ENCODE peak calls at places on chromosomes 13 and 19, in six cellular contexts. Q is WTC11; P is memory B cell; O is HTR-8/SVneo; C is stimulated activated CD8-positive, alpha-beta memory T cell treated with anti-CD3 and anti-CD28 coated beads, Interleukin-4, amount 100 ng/mL, for 1 hour; J is stimulated activated naive B cell treated with anti-CD40 and anti-IgM and Interleukin-4, amounts not matched to agents 10 μg/mL and 1 μg/mL and 100 μg/mL, for 72 hours. M is an unnamed sample.

GRCh38 chr13:60139272-60139671 is 24.5 kb downstream of the DIAPH3 start:
- DNase-seq in Q (no peak), P (no peak), O (no peak), C (no peak), J (no peak), M (no peak)

GRCh38 chr19:18435185-18435841 is 2.6 kb downstream of the ISYNA1 start:
- DNase-seq in Q (no peak), P (no peak), O (no peak), C (no peak), J (no peak), M (no peak)

GRCh38 chr19:5960005-5961001 is 17.6 kb downstream of the RANBP3 start:
- DNase-seq in Q (no peak), P (no peak), O (no peak), C (no peak), J (no peak), M (no peak)

GRCh38 chr13:77872995-77873394 is 45.6 kb downstream of the EDNRB start:
- DNase-seq in Q (no peak), P (no peak), O (no peak), C (no peak), J (no peak), M (no peak)

GRCh38 chr13:77492982-77493381 is 42.5 kb upstream of the SCEL start:
- DNase-seq in Q (no peak), P (no peak), O (no peak), C (no peak), J (no peak), M (peak)

GRCh38 chr13:38530492-38530891 is 156.4 kb upstream of the FREM2 start:
- DNase-seq in Q (no peak), P (no peak), O (no peak), C (no peak), J (no peak), M (peak)

GRCh38 chr13:113338451-113338850 is 25.5 kb downstream of the GRTP1 start:
- DNase-seq in Q (no peak), P (no peak), O (no peak), C (no peak), J (no peak), M (no peak)

GRCh38 chr19:35783469-35784400 is 8.4 kb downstream of the ARHGAP33 start:
- DNase-seq in Q (peak), P (no peak), O (no peak), C (no peak), J (no peak), M (no peak)

GRCh38 chr13:24718192-24718965 is 38.2 kb downstream of the ATP12A start:
- DNase-seq in Q (no peak), P (no peak), O (no peak), C (no peak), J (no peak), M (no peak)

GRCh38 chr19:49930483-49931011 is 1.2 kb upstream of the NUP62 start:
- DNase-seq in Q (peak), P (peak), O (no peak), C (no peak), J (no peak), M (no peak)

GRCh38 chr19:46090444-46090843 is 34.0 kb downstream of the IGFL3 start:
- DNase-seq in Q (no peak), P (no peak), O (no peak), C (no peak), J (no peak), M (no peak)

GRCh38 chr19:4517451-4518057 is 732 bp downstream of the PLIN4 start:
- DNase-seq in Q (no peak), P (no peak), O (no peak), C (no peak), J (no peak), M (no peak)

GRCh38 chr13:20069956-20070355 is 90.9 kb downstream of the GJA3 start:
- DNase-seq in Q (no peak), P (no peak), O (no peak), C (no peak), J (no peak), M (no peak)

GRCh38 chr19:6509118-6509971 is 7.2 kb upstream of the TUBB4A start:
- DNase-seq in Q (no peak), P (no peak), O (no peak), C (no peak), J (no peak), M (peak)

GRCh38 chr19:40597329-40597838 is 3.8 kb upstream of the LTBP4 start:
- DNase-seq in Q (no peak), P (peak), O (no peak), C (no peak), J (no peak), M (no peak)

GRCh38 chr13:98454389-98454881 is 122.5 kb downstream of the STK24 start:
- DNase-seq in Q (no peak), P (no peak), O (no peak), C (no peak), J (no peak), M (peak)

GRCh38 chr13:98109226-98109625 is 33.7 kb upstream of the FARP1 start:
- DNase-seq in Q (no peak), P (no peak), O (no peak), C (no peak), J (no peak), M (no peak)

GRCh38 chr19:18253716-18254115 is 20.5 kb downstream of the IQCN start:
- DNase-seq in Q (no peak), P (peak), O (no peak), C (no peak), J (no peak), M (no peak)

M was measured in COLO829.